ENCODE peak calls at places on chromosome 17, in four cellular contexts. One of them, this sample, is unnamed. For H3K36me3, the result is how much of the 10 kb centered on the place peaks cover.

GRCh38 chr17:56142325-56142724 is 10.9 kb upstream of the ANKFN1 start:
- DNase-seq in brain microvascular endothelial cell: no peak
- DNase-seq in psoas muscle: no peak
- DNase-seq in endodermal cell: no peak
- DNase-seq in this sample: peak

GRCh38 chr17:82303944-82304808 is 13.2 kb downstream of the CD7 start:
- DNase-seq in brain microvascular endothelial cell: no peak
- DNase-seq in psoas muscle: no peak
- DNase-seq in endodermal cell: no peak
- DNase-seq in this sample: no peak

GRCh38 chr17:1976683-1977064 is 48.5 kb downstream of the RTN4RL1 start:
- DNase-seq in brain microvascular endothelial cell: no peak
- DNase-seq in psoas muscle: no peak
- DNase-seq in endodermal cell: no peak
- DNase-seq in this sample: no peak

GRCh38 chr17:14489986-14490385 is 189.1 kb downstream of the HS3ST3B1 start:
- DNase-seq in brain microvascular endothelial cell: no peak
- DNase-seq in psoas muscle: no peak
- DNase-seq in endodermal cell: no peak
- DNase-seq in this sample: no peak

GRCh38 chr17:10336393-10336792 is 36.4 kb downstream of the MYH13 start:
- DNase-seq in brain microvascular endothelial cell: no peak
- DNase-seq in psoas muscle: no peak
- DNase-seq in endodermal cell: peak
- DNase-seq in this sample: no peak

GRCh38 chr17:9239821-9240658 is 218.7 kb downstream of the NTN1 start:
- DNase-seq in brain microvascular endothelial cell: peak
- DNase-seq in psoas muscle: peak
- DNase-seq in endodermal cell: peak
- DNase-seq in this sample: no peak

GRCh38 chr17:55289978-55290377 is 25.2 kb downstream of the HLF start:
- DNase-seq in brain microvascular endothelial cell: no peak
- DNase-seq in psoas muscle: no peak
- DNase-seq in endodermal cell: no peak
- DNase-seq in this sample: no peak

GRCh38 chr17:71080937-71081336 is 911.6 kb downstream of the KCNJ2 start:
- DNase-seq in brain microvascular endothelial cell: no peak
- DNase-seq in psoas muscle: no peak
- DNase-seq in endodermal cell: no peak
- DNase-seq in this sample: no peak

GRCh38 chr17:12665263-12666210 is at the start of gene MYOCD:
- DNase-seq in brain microvascular endothelial cell: peak
- DNase-seq in psoas muscle: peak
- DNase-seq in endodermal cell: peak
- DNase-seq in this sample: no peak

GRCh38 chr17:21025446-21025845 is 17.4 kb downstream of the USP22 start:
- DNase-seq in brain microvascular endothelial cell: peak
- DNase-seq in psoas muscle: no peak
- DNase-seq in endodermal cell: no peak
- DNase-seq in this sample: no peak
- H3K36me3 ChIP-seq in brain microvascular endothelial cell: half or more
- H3K36me3 ChIP-seq in psoas muscle: under half
- H3K36me3 ChIP-seq in endodermal cell: half or more
- H3K36me3 ChIP-seq in this sample: under half

GRCh38 chr17:27491713-27492190 is 35.5 kb downstream of the KSR1 start:
- DNase-seq in brain microvascular endothelial cell: no peak
- DNase-seq in psoas muscle: no peak
- DNase-seq in endodermal cell: peak
- DNase-seq in this sample: no peak
- H3K36me3 ChIP-seq in brain microvascular endothelial cell: under half
- H3K36me3 ChIP-seq in psoas muscle: under half
- H3K36me3 ChIP-seq in endodermal cell: under half
- H3K36me3 ChIP-seq in this sample: under half

GRCh38 chr17:50884354-50885311 is 18.5 kb upstream of the TOB1 start:
- DNase-seq in brain microvascular endothelial cell: no peak
- DNase-seq in psoas muscle: no peak
- DNase-seq in endodermal cell: peak
- DNase-seq in this sample: no peak
- H3K36me3 ChIP-seq in brain microvascular endothelial cell: under half
- H3K36me3 ChIP-seq in psoas muscle: under half
- H3K36me3 ChIP-seq in endodermal cell: under half
- H3K36me3 ChIP-seq in this sample: under half

GRCh38 chr17:77487677-77488530 is 347.1 kb downstream of the SEC14L1 start:
- DNase-seq in brain microvascular endothelial cell: no peak
- DNase-seq in psoas muscle: peak
- DNase-seq in endodermal cell: no peak
- DNase-seq in this sample: no peak

GRCh38 chr17:77483128-77483598 is 342.4 kb downstream of the SEC14L1 start:
- DNase-seq in brain microvascular endothelial cell: no peak
- DNase-seq in psoas muscle: no peak
- DNase-seq in endodermal cell: no peak
- DNase-seq in this sample: no peak

GRCh38 chr17:77487211-77487629 is 346.5 kb downstream of the SEC14L1 start:
- DNase-seq in brain microvascular endothelial cell: no peak
- DNase-seq in psoas muscle: peak
- DNase-seq in endodermal cell: no peak
- DNase-seq in this sample: no peak

GRCh38 chr17:77484096-77484495 is 343.3 kb downstream of the SEC14L1 start:
- DNase-seq in brain microvascular endothelial cell: no peak
- DNase-seq in psoas muscle: peak
- DNase-seq in endodermal cell: no peak
- DNase-seq in this sample: no peak

DNA sequence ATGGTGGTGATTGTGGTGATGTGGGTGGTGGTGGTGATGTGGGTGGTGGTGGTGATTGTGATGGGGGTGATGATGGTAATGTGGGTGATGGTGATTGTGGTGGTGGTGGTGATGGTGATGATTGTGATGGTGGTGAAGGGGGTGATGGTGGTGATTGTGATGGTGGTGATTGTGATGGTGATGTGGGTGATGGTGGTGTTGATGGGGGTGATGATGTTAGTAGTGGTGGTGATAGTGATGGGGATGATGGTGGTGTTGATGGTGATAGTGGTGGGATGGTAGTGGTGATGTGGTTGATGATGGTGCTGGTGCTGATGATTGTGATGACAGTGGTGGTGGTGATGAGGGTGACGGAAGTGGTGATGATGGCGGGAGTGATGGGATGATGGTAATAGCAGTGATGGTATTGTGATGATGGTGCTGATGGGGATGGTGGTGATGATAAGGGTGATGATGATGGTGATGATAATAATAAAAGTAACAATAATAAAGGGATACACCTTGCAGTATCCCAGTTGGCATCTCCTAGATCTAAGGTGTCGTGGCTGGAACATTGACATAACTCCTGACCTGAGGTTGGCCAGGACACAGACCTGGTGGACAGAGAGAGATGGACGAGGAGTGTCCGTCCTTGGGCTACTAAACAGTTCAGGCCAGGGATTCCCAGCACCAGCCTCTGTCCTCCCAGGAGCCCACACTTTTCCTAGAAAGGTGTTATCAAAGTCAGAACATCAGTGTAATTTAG is 344.5 kb downstream of the SEC14L1 start:
- DNase-seq in brain microvascular endothelial cell: no peak
- DNase-seq in psoas muscle: peak
- DNase-seq in endodermal cell: no peak
- DNase-seq in this sample: no peak
- H3K36me3 ChIP-seq in brain microvascular endothelial cell: half or more
- H3K36me3 ChIP-seq in psoas muscle: under half
- H3K36me3 ChIP-seq in endodermal cell: under half
- H3K36me3 ChIP-seq in this sample: under half

DNA sequence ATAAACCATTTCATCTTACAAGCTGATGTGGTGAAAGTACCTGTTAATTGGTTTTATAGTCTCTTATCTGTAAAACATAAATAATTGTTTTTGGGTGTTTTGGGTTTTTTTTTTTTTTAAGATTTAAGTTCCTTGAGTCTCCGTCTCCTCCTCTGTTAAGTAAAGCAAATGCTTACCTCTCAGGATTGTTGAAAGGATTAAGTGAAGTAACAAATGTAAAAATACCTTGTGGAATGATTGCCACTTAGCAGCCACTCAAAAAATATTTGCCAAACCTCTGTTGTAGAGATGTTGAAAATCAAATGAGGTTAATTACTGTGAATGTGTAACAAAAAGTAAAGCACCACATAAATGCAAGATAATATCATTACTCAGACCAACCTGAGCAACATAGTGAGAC is 19.2 kb downstream of the LIMD2 start:
- DNase-seq in brain microvascular endothelial cell: no peak
- DNase-seq in psoas muscle: no peak
- DNase-seq in endodermal cell: no peak
- DNase-seq in this sample: no peak
- H3K36me3 ChIP-seq in brain microvascular endothelial cell: under half
- H3K36me3 ChIP-seq in psoas muscle: under half
- H3K36me3 ChIP-seq in endodermal cell: under half
- H3K36me3 ChIP-seq in this sample: under half

GRCh38 chr17:35847006-35847405 is 21.7 kb downstream of the HEATR9 start:
- DNase-seq in brain microvascular endothelial cell: no peak
- DNase-seq in psoas muscle: no peak
- DNase-seq in endodermal cell: no peak
- DNase-seq in this sample: no peak

GRCh38 chr17:35849469-35850348 is 19.0 kb downstream of the HEATR9 start:
- DNase-seq in brain microvascular endothelial cell: peak
- DNase-seq in psoas muscle: no peak
- DNase-seq in endodermal cell: peak
- DNase-seq in this sample: peak

GRCh38 chr17:35844547-35844946 is 24.1 kb downstream of the HEATR9 start:
- DNase-seq in brain microvascular endothelial cell: no peak
- DNase-seq in psoas muscle: no peak
- DNase-seq in endodermal cell: no peak
- DNase-seq in this sample: no peak

GRCh38 chr17:35846055-35846809 is 22.5 kb downstream of the HEATR9 start:
- DNase-seq in brain microvascular endothelial cell: no peak
- DNase-seq in psoas muscle: no peak
- DNase-seq in endodermal cell: no peak
- DNase-seq in this sample: peak

GRCh38 chr17:35847633-35848373 is 20.9 kb downstream of the HEATR9 start:
- DNase-seq in brain microvascular endothelial cell: no peak
- DNase-seq in psoas muscle: no peak
- DNase-seq in endodermal cell: no peak
- DNase-seq in this sample: no peak
- H3K36me3 ChIP-seq in brain microvascular endothelial cell: half or more
- H3K36me3 ChIP-seq in psoas muscle: under half
- H3K36me3 ChIP-seq in endodermal cell: half or more
- H3K36me3 ChIP-seq in this sample: under half

GRCh38 chr17:73234746-73235145 is 26.9 kb downstream of the CPSF4L start:
- DNase-seq in brain microvascular endothelial cell: no peak
- DNase-seq in psoas muscle: no peak
- DNase-seq in endodermal cell: peak
- DNase-seq in this sample: no peak
- H3K36me3 ChIP-seq in brain microvascular endothelial cell: under half
- H3K36me3 ChIP-seq in psoas muscle: under half
- H3K36me3 ChIP-seq in endodermal cell: half or more
- H3K36me3 ChIP-seq in this sample: under half

DNA sequence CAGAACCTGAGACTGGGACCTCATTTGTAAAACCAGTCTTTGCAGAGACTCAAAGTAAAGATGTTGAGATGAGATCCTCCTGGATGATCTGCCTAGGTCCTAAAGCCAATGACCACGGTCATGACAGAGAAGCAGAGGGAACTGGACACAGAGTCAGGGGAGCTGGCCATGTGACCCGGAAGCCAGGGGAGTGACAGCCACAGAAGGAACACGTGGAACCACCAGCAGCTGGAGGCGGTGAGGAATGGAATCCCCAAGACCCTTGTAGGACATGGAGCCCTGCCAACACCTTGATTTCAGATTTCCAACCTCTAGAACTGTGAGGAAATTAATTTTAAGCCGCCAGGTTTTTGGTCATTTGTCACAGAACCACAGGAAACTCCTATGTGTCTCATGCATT is 37.0 kb downstream of the USP22 start:
- DNase-seq in brain microvascular endothelial cell: no peak
- DNase-seq in psoas muscle: peak
- DNase-seq in endodermal cell: no peak
- DNase-seq in this sample: no peak
- H3K36me3 ChIP-seq in brain microvascular endothelial cell: half or more
- H3K36me3 ChIP-seq in psoas muscle: under half
- H3K36me3 ChIP-seq in endodermal cell: half or more
- H3K36me3 ChIP-seq in this sample: half or more

DNA sequence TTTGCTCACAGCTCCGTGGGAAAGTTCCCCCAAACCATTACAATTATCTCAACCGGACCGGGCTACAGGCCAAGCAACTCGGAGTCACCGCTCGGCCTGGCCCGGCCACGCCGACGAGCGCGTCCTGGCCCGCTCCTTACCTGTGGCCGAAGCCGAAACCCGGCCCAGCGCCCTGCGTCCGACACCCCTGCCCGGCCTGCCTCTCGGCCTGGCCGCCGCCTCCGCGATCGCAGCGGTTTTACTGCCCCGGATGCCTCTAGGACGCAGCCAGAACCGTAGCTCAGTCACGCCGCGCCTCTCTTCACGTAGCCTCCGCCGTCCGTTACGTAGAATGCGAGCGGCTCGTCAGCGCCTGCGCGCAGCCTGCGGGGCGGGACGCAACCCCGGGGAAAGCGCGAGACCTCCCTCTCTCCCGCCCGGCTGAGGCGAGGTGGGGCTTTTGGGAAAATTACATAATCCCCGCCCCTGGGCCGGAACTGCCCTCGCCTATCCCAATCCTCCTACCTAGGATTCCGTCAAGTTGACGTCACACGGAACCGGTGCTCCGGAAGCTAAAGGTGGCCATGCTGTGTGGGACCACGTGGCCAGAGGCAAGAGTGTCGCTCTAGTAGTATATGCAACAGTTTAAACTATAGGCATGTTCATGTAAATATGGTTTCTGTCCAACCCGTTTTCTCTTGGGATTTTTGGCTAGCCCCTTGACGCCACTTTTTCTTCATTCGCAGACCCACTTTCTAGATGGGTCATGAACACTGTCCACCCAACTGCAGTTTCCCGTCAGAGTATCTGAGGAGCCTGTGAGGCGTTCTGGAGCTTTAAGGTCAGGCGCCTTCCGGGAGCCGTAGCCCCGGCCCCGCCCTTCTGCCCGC is at the start of gene CCDC47:
- DNase-seq in brain microvascular endothelial cell: peak
- DNase-seq in psoas muscle: peak
- DNase-seq in endodermal cell: peak
- DNase-seq in this sample: peak
- H3K36me3 ChIP-seq in brain microvascular endothelial cell: under half
- H3K36me3 ChIP-seq in psoas muscle: under half
- H3K36me3 ChIP-seq in endodermal cell: under half
- H3K36me3 ChIP-seq in this sample: under half